ENCODE peak calls at places on chromosomes 7 and 10, in five cellular contexts. H is bronchial epithelial cell; J is progenitor cell of endocrine pancreas; M is renal cortical epithelial cell; S is activated CD8-positive, alpha-beta memory T cell treated with anti-CD3 and anti-CD28 coated beads, Interleukin-2, amount 50 U/mL, for 48 hours. U is an unnamed sample.

GRCh38 chr10:129033790-129034272 is 433.2 kb upstream of the MGMT start:
- DNase-seq in M (peak; percentile 41), H (no peak), J (peak; percentile 26), S (no peak), U (no peak)

GRCh38 chr7:64869121-64869725 is 33.9 kb upstream of the ZNF273 start:
- DNase-seq in J (no peak), M (no peak), H (no peak), S (no peak), U (no peak)

GRCh38 chr7:44046321-44047061 is 2.0 kb downstream of the DBNL start:
- DNase-seq in S (no peak), H (no peak), M (no peak), J (no peak), U (no peak)

GRCh38 chr7:1323178-1324027 is 90.7 kb downstream of the UNCX start:
- DNase-seq in S (no peak), J (no peak), M (no peak), H (no peak), U (no peak)

GRCh38 chr10:126208736-126209317 is 179.4 kb downstream of the ADAM12 start:
- DNase-seq in S (no peak), J (no peak), M (no peak), H (no peak), U (no peak)

GRCh38 chr7:123748171-123748733 is 551 bp downstream of the WASL start:
- DNase-seq in S (peak; percentile 69), H (no peak), M (no peak), J (peak; percentile 34), U (no peak)

GRCh38 chr7:107527196-107527595 is 36.5 kb downstream of the COG5 start:
- DNase-seq in H (no peak), M (no peak), J (no peak), S (no peak), U (no peak)

GRCh38 chr10:80685355-80685754 is 147.7 kb downstream of the SH2D4B start:
- DNase-seq in J (no peak), H (no peak), S (no peak), M (no peak), U (no peak)

GRCh38 chr10:84543948-84544347 is 215.6 kb downstream of the CCSER2 start:
- DNase-seq in H (peak; percentile 81), S (no peak), M (no peak), J (no peak), U (no peak)

GRCh38 chr7:33853361-33854062 is 51.8 kb upstream of the BMPER start:
- DNase-seq in S (no peak), H (no peak), M (no peak), J (no peak), U (no peak)

GRCh38 chr7:32025381-32026075 is 44.7 kb downstream of the PDE1C start:
- DNase-seq in M (no peak), H (no peak), S (no peak), J (no peak), U (no peak)

GRCh38 chr10:75021851-75022250 is 89.6 kb upstream of the SAMD8 start:
- DNase-seq in H (no peak), M (no peak), S (no peak), J (peak; percentile 31), U (no peak)

GRCh38 chr10:76937056-76937665 is 700.4 kb downstream of the KCNMA1 start:
- DNase-seq in J (no peak), M (peak; percentile 69), H (no peak), S (no peak), U (no peak)

GRCh38 chr7:1444925-1445322 is 14.3 kb downstream of the MICALL2 start:
- DNase-seq in M (no peak), J (no peak), S (no peak), H (no peak), U (no peak)

GRCh38 chr7:108089381-108089780 is 40.8 kb downstream of the LAMB4 start:
- DNase-seq in J (no peak), M (no peak), H (no peak), S (no peak), U (no peak)

U was measured in H1.